ENCODE peak calls at places on chromosome 1, in four cellular contexts. R is transverse colon, T is SHP77, F is Peyer's patch. G is an unnamed sample.

GRCh38 chr1:46554236-46555080 is 3.0 kb upstream of the KNCN start:
- DNase-seq in F (no peak), T (no peak), R (no peak), G (peak)

GRCh38 chr1:117654485-117655219 is 48.8 kb downstream of the TENT5C start:
- DNase-seq in F (no peak), T (no peak), R (no peak), G (no peak)

GRCh38 chr1:209190591-209191241 is 392.8 kb upstream of the CAMK1G start:
- DNase-seq in R (peak), F (no peak), T (peak), G (no peak)

GRCh38 chr1:31930827-31931226 is 7.3 kb downstream of the PTP4A2 start:
- DNase-seq in F (no peak), T (no peak), R (no peak), G (no peak)

GRCh38 chr1:229531326-229531725 is 23.2 kb upstream of the NUP133 start:
- DNase-seq in R (no peak), T (no peak), F (no peak), G (no peak)

GRCh38 chr1:59815892-59816291 is 1.1 kb downstream of the HOOK1 start:
- DNase-seq in F (no peak), R (no peak), T (no peak), G (no peak)

GRCh38 chr1:153389978-153390879 is 644 bp downstream of the S100A8 start:
- DNase-seq in R (no peak), F (no peak), T (no peak), G (no peak)

GRCh38 chr1:100404816-100405215 is 52.5 kb downstream of the CDC14A start:
- DNase-seq in T (no peak), F (no peak), R (no peak), G (no peak)

GRCh38 chr1:41021526-41022308 is at the start of gene SLFNL1:
- DNase-seq in F (no peak), T (no peak), R (no peak), G (no peak)

GRCh38 chr1:7810395-7810794 is 26.3 kb downstream of the PER3 start:
- DNase-seq in F (no peak), R (no peak), T (no peak), G (no peak)

GRCh38 chr1:28509705-28510349 is 4.0 kb downstream of the RCC1 start:
- DNase-seq in F (no peak), R (no peak), T (no peak), G (no peak)

GRCh38 chr1:217063065-217063908 is 340.1 kb upstream of the ESRRG start:
- DNase-seq in T (no peak), R (peak), F (no peak), G (no peak)

GRCh38 chr1:36760081-36760480 is 274.2 kb downstream of the GRIK3 start:
- DNase-seq in T (no peak), R (no peak), F (no peak), G (no peak)

G was measured in NCI-H1105.